ENCODE peak calls at places on chromosomes 12 and 14, in nine cellular contexts. E is GM23338, X is GM23248, A is neural progenitor cell, D is hepatocyte, R is MM.1S, J is OCI-LY7, K is HCT116, G is SK-N-SH. T is an unnamed sample.
A peak's percentile ranks its signal among the peaks of the same experiment; 100 is the strongest.

GRCh38 chr12:82694970-82695369 is 8.3 kb downstream of the TMTC2 start:
- DNase-seq in A (no peak), D (no peak), X (peak; percentile 35), K (no peak), R (no peak), J (no peak), G (no peak), E (no peak), T (peak; percentile 80)

GRCh38 chr12:4441355-4442330 is 4.0 kb downstream of the FGF6 start:
- DNase-seq in K (no peak), R (no peak), G (peak; percentile 61), E (peak; percentile 74), J (no peak), X (no peak), D (no peak), A (peak; percentile 62), T (no peak)

GRCh38 chr12:45670339-45671065 is 59.0 kb upstream of the ARID2 start:
- DNase-seq in D (no peak), R (peak; percentile 74), G (no peak), X (peak; percentile 20), A (no peak), E (no peak), K (no peak), J (no peak), T (no peak)

GRCh38 chr12:89889051-89889450 is 180.4 kb upstream of the ATP2B1 start:
- DNase-seq in J (no peak), A (no peak), R (no peak), E (no peak), G (no peak), D (no peak), X (peak; percentile 39), K (no peak), T (peak; percentile 45)

GRCh38 chr14:29039171-29039570 is 272.6 kb downstream of the FOXG1 start:
- DNase-seq in K (no peak), D (no peak), R (no peak), G (no peak), X (peak; percentile 33), A (no peak), J (no peak), E (peak; percentile 32), T (peak; percentile 11)

GRCh38 chr12:3307419-3307818 is 183.6 kb upstream of the PRMT8 start:
- DNase-seq in X (no peak), R (no peak), J (no peak), D (peak; percentile 48), K (no peak), G (peak; percentile 82), A (no peak), E (no peak), T (no peak)

GRCh38 chr12:27667540-27667939 is 28.7 kb upstream of the REP15 start:
- DNase-seq in G (no peak), K (no peak), E (no peak), R (peak; percentile 97), A (no peak), J (no peak), D (no peak), X (peak; percentile 97), T (peak; percentile 16)

GRCh38 chr12:75759842-75760260 is 248.4 kb upstream of the KRR1 start:
- DNase-seq in K (peak; percentile 76), R (no peak), X (peak; percentile 86), J (no peak), E (no peak), D (no peak), A (no peak), G (no peak), T (peak; percentile 87)

GRCh38 chr14:78933948-78934524 is 763.9 kb downstream of the NRXN3 start:
- DNase-seq in R (no peak), K (no peak), X (peak; percentile 44), G (peak; percentile 43), A (peak; percentile 35), E (peak; percentile 32), J (peak; percentile 11), D (peak; percentile 45), T (peak; percentile 45)

GRCh38 chr12:87812030-87812429 is 217.2 kb downstream of the C12orf50 start:
- DNase-seq in K (no peak), G (no peak), X (peak; percentile 32), R (no peak), A (no peak), J (no peak), E (no peak), D (peak; percentile 53), T (peak; percentile 23)

GRCh38 chr12:106032141-106032925 is 106.4 kb downstream of the NUAK1 start:
- DNase-seq in A (no peak), J (no peak), X (no peak), G (no peak), K (no peak), E (no peak), D (no peak), R (no peak), T (peak; percentile 56)

GRCh38 chr12:91210577-91210976 is 28.0 kb upstream of the DCN start:
- DNase-seq in R (no peak), D (no peak), A (no peak), J (no peak), K (no peak), G (no peak), E (no peak), X (no peak), T (no peak)

GRCh38 chr14:59187802-59188460 is 536 bp upstream of the DAAM1 start:
- DNase-seq in G (peak; percentile 43), K (no peak), D (peak; percentile 50), A (peak; percentile 77), J (peak; percentile 81), E (peak; percentile 45), X (peak; percentile 50), R (peak; percentile 25), T (peak; percentile 48)

GRCh38 chr12:103929909-103930786 is at the start of gene HSP90B1:
- DNase-seq in E (peak; percentile 100), J (peak; percentile 100), G (peak; percentile 97), D (peak; percentile 99), X (peak; percentile 100), A (peak; percentile 100), R (peak; percentile 100), K (peak; percentile 100), T (peak; percentile 100)

GRCh38 chr12:63944036-63944579 is 99.6 kb downstream of the SRGAP1 start:
- DNase-seq in J (no peak), K (no peak), E (no peak), A (no peak), R (no peak), D (no peak), X (no peak), G (no peak), T (no peak)

GRCh38 chr12:63949902-63950301 is 105.4 kb downstream of the SRGAP1 start:
- DNase-seq in J (no peak), K (no peak), A (no peak), D (no peak), G (no peak), R (no peak), X (no peak), E (no peak), T (no peak)

GRCh38 chr12:63945777-63946176 is 101.3 kb downstream of the SRGAP1 start:
- DNase-seq in D (no peak), G (no peak), R (no peak), X (no peak), K (no peak), A (no peak), E (no peak), J (no peak), T (no peak)

GRCh38 chr12:63944586-63945228 is 100.2 kb downstream of the SRGAP1 start:
- DNase-seq in R (no peak), J (no peak), X (no peak), E (no peak), K (no peak), A (no peak), D (no peak), G (peak; percentile 44), T (no peak)

GRCh38 chr12:63948211-63948610 is 103.7 kb downstream of the SRGAP1 start:
- DNase-seq in R (no peak), A (no peak), K (no peak), E (no peak), J (no peak), G (no peak), D (no peak), X (no peak), T (no peak)
- TF ChIP-seq EZH2phosphoT487 in R (no peak), A (no peak), K (no peak), E (no peak), J (no peak), G (no peak), D (no peak), X (no peak), T (no peak)

DNA sequence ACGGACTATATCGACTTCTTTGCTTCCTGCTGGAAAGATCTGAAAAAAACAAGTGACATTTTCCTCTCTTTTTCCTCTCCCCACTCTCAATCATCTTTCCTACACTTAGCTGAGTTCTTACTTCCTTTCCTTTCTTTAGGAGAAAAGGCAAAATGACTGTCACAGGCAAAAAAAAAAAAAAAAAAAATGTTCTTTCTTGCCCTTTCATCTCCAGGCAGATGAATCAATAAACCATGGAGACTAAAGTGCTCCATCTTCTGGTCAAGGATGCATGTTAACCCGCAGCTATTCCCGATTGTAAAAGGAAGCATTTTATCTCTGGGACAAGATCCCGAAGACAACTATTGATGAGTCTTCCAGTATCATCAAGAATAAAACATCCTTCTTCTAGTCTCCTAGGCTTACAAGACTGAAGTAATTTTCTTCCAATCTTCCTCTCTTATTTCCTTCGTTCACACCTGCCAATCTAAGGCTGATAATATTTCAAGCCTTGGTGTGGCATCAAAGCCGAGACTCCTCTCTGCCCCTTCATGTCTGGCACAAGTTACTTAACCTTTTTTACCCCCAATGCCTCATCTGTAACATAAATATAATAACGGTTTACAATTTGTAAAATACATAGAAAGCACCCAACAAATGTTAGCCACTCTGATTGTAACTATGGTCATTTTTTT is 94.2 kb upstream of the PLEKHG7 start:
- DNase-seq in R (peak; percentile 19), G (peak; percentile 21), X (peak; percentile 72), D (peak; percentile 51), E (peak; percentile 64), A (peak; percentile 48), K (peak; percentile 33), J (peak; percentile 41), T (peak; percentile 73)
- TF ChIP-seq EZH2phosphoT487 in R (no peak), G (no peak), X (no peak), D (no peak), E (no peak), A (no peak), K (no peak), J (no peak), T (no peak)

DNA sequence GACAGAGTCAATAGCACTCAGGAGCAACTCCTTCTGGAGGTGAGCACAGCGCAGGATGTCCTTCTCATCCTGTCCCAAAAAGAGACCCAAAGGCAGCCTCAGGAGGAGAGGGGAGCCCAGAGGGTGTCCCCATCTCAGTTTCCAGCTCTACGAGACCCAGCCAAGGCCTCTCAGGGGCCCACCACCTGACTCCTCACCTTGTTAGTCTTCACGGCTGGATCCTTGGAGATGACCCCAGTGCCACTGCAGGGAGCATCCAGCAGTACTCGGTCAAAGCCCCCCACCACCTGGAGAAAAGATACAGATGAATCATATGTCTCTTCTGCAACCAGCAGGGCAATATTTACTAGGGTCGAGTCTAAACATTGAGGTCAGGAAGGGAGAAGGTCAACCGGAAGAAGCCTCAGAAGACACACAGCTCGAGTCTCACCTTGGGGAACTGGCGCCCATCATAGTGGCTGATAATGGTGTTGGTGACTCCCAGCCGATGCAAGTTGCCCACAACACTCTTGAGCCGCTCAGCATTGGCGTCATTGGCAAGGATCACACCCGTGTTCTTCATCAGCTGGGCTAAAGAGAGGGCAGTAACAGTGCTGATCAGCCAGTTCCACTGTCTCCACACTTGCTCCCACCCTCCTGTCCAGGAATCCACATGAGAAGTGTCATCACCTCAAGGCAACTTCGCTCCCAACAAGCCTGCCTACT is 4.8 kb upstream of the IFFO1 start:
- DNase-seq in E (no peak), J (no peak), K (no peak), R (no peak), G (no peak), D (no peak), X (no peak), A (no peak), T (no peak)
- TF ChIP-seq EZH2phosphoT487 in E (no peak), J (no peak), K (no peak), R (no peak), G (no peak), D (no peak), X (no peak), A (no peak), T (no peak)

GRCh38 chr12:9378430-9378835 is 170.2 kb upstream of the PZP start:
- DNase-seq in G (peak; percentile 47), D (no peak), K (no peak), R (no peak), J (peak; percentile 25), X (no peak), A (peak; percentile 58), E (peak; percentile 64), T (peak; percentile 38)
- TF ChIP-seq EZH2phosphoT487 in G (no peak), D (no peak), K (no peak), R (no peak), J (no peak), X (no peak), A (no peak), E (no peak), T (no peak)